ENCODE peak calls at places on chromosomes 5 and 9, in four cellular contexts. L is NCI-H345, B is T-helper 2 cell, C is cerebellar cortex. O is an unnamed sample.

GRCh38 chr9:6014668-6015270 is 655 bp downstream of the RANBP6 start:
- DNase-seq in L (no peak), C (no peak), B (no peak), O (peak)

GRCh38 chr5:40442346-40442745 is 237.4 kb upstream of the PTGER4 start:
- DNase-seq in B (no peak), C (no peak), L (no peak), O (no peak)

GRCh38 chr9:135929656-135930445 is 22.5 kb upstream of the CAMSAP1 start:
- DNase-seq in L (no peak), B (no peak), C (no peak), O (no peak)

GRCh38 chr5:172373680-172374079 is 80.6 kb downstream of the SH3PXD2B start:
- DNase-seq in B (no peak), C (no peak), L (no peak), O (no peak)

GRCh38 chr9:127493592-127494303 is 42.4 kb downstream of the LRSAM1 start:
- DNase-seq in B (no peak), L (no peak), C (peak), O (no peak)

GRCh38 chr5:1763548-1763911 is 36.1 kb downstream of the MRPL36 start:
- DNase-seq in B (peak), L (peak), C (peak), O (peak)

GRCh38 chr5:65722575-65723424 is 795 bp downstream of the NLN start:
- DNase-seq in B (no peak), L (peak), C (peak), O (peak)

GRCh38 chr9:133950206-133950915 is 41.8 kb downstream of the VAV2 start:
- DNase-seq in B (no peak), C (no peak), L (peak), O (peak)

GRCh38 chr5:141121985-141122384 is 367 bp downstream of the PCDHB4 start:
- DNase-seq in C (no peak), L (no peak), B (no peak), O (no peak)

GRCh38 chr5:124132843-124133242 is 613.6 kb downstream of the ZNF608 start:
- DNase-seq in C (no peak), L (no peak), B (no peak), O (no peak)

GRCh38 chr9:119349548-119349947 is 19.7 kb downstream of the BRINP1 start:
- DNase-seq in B (no peak), L (no peak), C (no peak), O (peak)

GRCh38 chr9:129078691-129079503 is 2.0 kb upstream of the DOLPP1 start:
- DNase-seq in L (no peak), B (no peak), C (no peak), O (no peak)

GRCh38 chr5:167573274-167574127 is 717.9 kb upstream of the WWC1 start:
- DNase-seq in B (no peak), L (no peak), C (peak), O (peak)

GRCh38 chr9:137107312-137107921 is 7.1 kb downstream of the DPP7 start:
- DNase-seq in B (no peak), C (no peak), L (no peak), O (no peak)

GRCh38 chr9:114313186-114313585 is 9.7 kb upstream of the ORM1 start:
- DNase-seq in C (no peak), L (no peak), B (no peak), O (no peak)

GRCh38 chr9:120583958-120584369 is 4.0 kb upstream of the CDK5RAP2 start:
- DNase-seq in B (peak), L (peak), C (no peak), O (peak)

GRCh38 chr5:43017438-43017820 is 22.7 kb downstream of the ANXA2R start:
- DNase-seq in C (no peak), B (no peak), L (no peak), O (peak)

GRCh38 chr9:136022731-136023400 is 61.7 kb upstream of the UBAC1 start:
- DNase-seq in B (no peak), L (no peak), C (no peak), O (no peak)

GRCh38 chr5:9343146-9343850 is 202.6 kb downstream of the SEMA5A start:
- DNase-seq in B (no peak), C (no peak), L (no peak), O (no peak)